ENCODE peak calls at places on chromosome 22, in nine cellular contexts. Q is NCI-H2107, X is left cardiac atrium, E is M059J, I is GF-D8, P is amniotic stem cell, R is adipocyte, F is iPS DF 19.7, G is NCI-H2081. O is an unnamed sample.
A peak's percentile ranks its signal among the peaks of the same experiment; 100 is the strongest.

GRCh38 chr22:28711341-28711740 is 30.3 kb downstream of the CHEK2 start:
- DNase-seq in Q (no peak), X (no peak), E (no peak), I (no peak), P (no peak), R (peak; percentile 66), F (no peak), G (no peak), O (no peak)

GRCh38 chr22:35838849-35839646 is 121.4 kb downstream of the APOL5 start:
- DNase-seq in Q (peak; percentile 18), X (no peak), E (peak; percentile 80), I (no peak), P (peak; percentile 68), R (peak; percentile 90), F (no peak), G (no peak), O (peak; percentile 77)

GRCh38 chr22:47057916-47058585 is 295.6 kb downstream of the TBC1D22A start:
- DNase-seq in Q (no peak), X (no peak), E (no peak), I (no peak), P (no peak), R (no peak), F (no peak), G (no peak), O (no peak)

GRCh38 chr22:48045369-48045768 is 1282.9 kb downstream of the TBC1D22A start:
- DNase-seq in Q (no peak), X (no peak), E (no peak), I (no peak), P (no peak), R (no peak), F (no peak), G (no peak), O (no peak)

GRCh38 chr22:36862251-36863242 is 1.7 kb downstream of the NCF4 start:
- DNase-seq in Q (no peak), X (peak; percentile 42), E (no peak), I (peak; percentile 96), P (no peak), R (no peak), F (no peak), G (no peak), O (no peak)

GRCh38 chr22:43476341-43476740 is 64.5 kb downstream of the MPPED1 start:
- DNase-seq in Q (no peak), X (no peak), E (no peak), I (no peak), P (no peak), R (no peak), F (no peak), G (no peak), O (no peak)

GRCh38 chr22:31911565-31912401 is 32.6 kb upstream of the YWHAH start:
- DNase-seq in Q (no peak), X (no peak), E (no peak), I (no peak), P (no peak), R (no peak), F (no peak), G (no peak), O (no peak)

GRCh38 chr22:48574776-48575566 is 1252.7 kb downstream of the BRD1 start:
- DNase-seq in Q (peak; percentile 43), X (peak; percentile 44), E (no peak), I (no peak), P (no peak), R (peak; percentile 4), F (no peak), G (peak; percentile 66), O (peak; percentile 49)

GRCh38 chr22:47195676-47196492 is 433.4 kb downstream of the TBC1D22A start:
- DNase-seq in Q (no peak), X (no peak), E (peak; percentile 5), I (no peak), P (no peak), R (no peak), F (no peak), G (no peak), O (no peak)

GRCh38 chr22:25644122-25644521 is 79.6 kb downstream of the GRK3 start:
- DNase-seq in Q (no peak), X (peak; percentile 50), E (peak; percentile 63), I (no peak), P (no peak), R (no peak), F (no peak), G (no peak), O (no peak)

GRCh38 chr22:25453557-25453956 is 110.9 kb upstream of the GRK3 start:
- DNase-seq in Q (no peak), X (no peak), E (no peak), I (no peak), P (no peak), R (no peak), F (no peak), G (no peak), O (no peak)

GRCh38 chr22:35446365-35446764 is 46.4 kb downstream of the MCM5 start:
- DNase-seq in Q (no peak), X (no peak), E (peak; percentile 74), I (no peak), P (peak; percentile 81), R (peak; percentile 85), F (no peak), G (no peak), O (peak; percentile 60)

GRCh38 chr22:37209140-37209845 is 3.0 kb downstream of the SSTR3 start:
- DNase-seq in Q (no peak), X (peak; percentile 8), E (no peak), I (no peak), P (no peak), R (no peak), F (no peak), G (no peak), O (no peak)

GRCh38 chr22:32311551-32312071 is 46.1 kb upstream of the RFPL3 start:
- DNase-seq in Q (no peak), X (no peak), E (no peak), I (no peak), P (no peak), R (no peak), F (no peak), G (no peak), O (no peak)

GRCh38 chr22:37930270-37930951 is 23.0 kb downstream of the C22orf23 start:
- DNase-seq in Q (no peak), X (no peak), E (no peak), I (no peak), P (no peak), R (peak; percentile 41), F (no peak), G (no peak), O (peak; percentile 37)

GRCh38 chr22:39545310-39546063 is 12.9 kb upstream of the RPS19BP1 start:
- DNase-seq in Q (no peak), X (no peak), E (peak; percentile 25), I (no peak), P (no peak), R (peak; percentile 49), F (no peak), G (no peak), O (no peak)

GRCh38 chr22:49216579-49216978 is 611.1 kb downstream of the BRD1 start:
- DNase-seq in Q (no peak), X (no peak), E (no peak), I (no peak), P (no peak), R (no peak), F (no peak), G (no peak), O (no peak)

GRCh38 chr22:17912942-17913704 is 111.2 kb downstream of the MICAL3 start:
- DNase-seq in Q (no peak), X (peak; percentile 40), E (peak; percentile 15), I (no peak), P (no peak), R (no peak), F (no peak), G (no peak), O (no peak)

GRCh38 chr22:50078761-50079160 is 6.5 kb downstream of the MLC1 start:
- DNase-seq in Q (no peak), X (no peak), E (no peak), I (no peak), P (no peak), R (no peak), F (no peak), G (no peak), O (no peak)

GRCh38 chr22:29266564-29267461 is 968 bp downstream of the RHBDD3 start:
- DNase-seq in Q (no peak), X (no peak), E (no peak), I (no peak), P (no peak), R (peak; percentile 49), F (no peak), G (no peak), O (no peak)

GRCh38 chr22:50581031-50581949 is 1.4 kb downstream of the CHKB start:
- DNase-seq in Q (no peak), X (no peak), E (no peak), I (no peak), P (no peak), R (no peak), F (no peak), G (no peak), O (no peak)

GRCh38 chr22:37321288-37321687 is 39.0 kb downstream of the CYTH4 start:
- DNase-seq in Q (no peak), X (no peak), E (no peak), I (no peak), P (no peak), R (peak; percentile 41), F (no peak), G (no peak), O (no peak)

GRCh38 chr22:39559456-39560105 is 11.0 kb upstream of the CACNA1I start:
- DNase-seq in Q (no peak), X (no peak), E (peak; percentile 74), I (no peak), P (no peak), R (peak; percentile 29), F (no peak), G (no peak), O (peak; percentile 13)

GRCh38 chr22:35684270-35684700 is 33.4 kb upstream of the APOL5 start:
- DNase-seq in Q (no peak), X (no peak), E (no peak), I (no peak), P (no peak), R (peak; percentile 53), F (no peak), G (no peak), O (peak; percentile 63)

GRCh38 chr22:23055448-23056179 is 14.7 kb upstream of the GNAZ start:
- DNase-seq in Q (no peak), X (no peak), E (no peak), I (no peak), P (no peak), R (no peak), F (no peak), G (no peak), O (no peak)